ENCODE peak calls at places on chromosomes 11 and 22, in four cellular contexts. I is stomach, H is NCI-H774, L is BJ. V is an unnamed sample.

GRCh38 chr22:19554834-19555404 is 30.7 kb upstream of the CLDN5 start:
- DNase-seq in L (no peak), I (no peak), H (no peak), V (no peak)

GRCh38 chr11:86116386-86116726 is 47.5 kb upstream of the PICALM start:
- DNase-seq in I (no peak), L (no peak), H (no peak), V (no peak)

GRCh38 chr11:75946531-75947530 is 131.8 kb downstream of the UVRAG start:
- DNase-seq in H (no peak), L (no peak), I (no peak), V (peak; percentile 24)

GRCh38 chr22:31130873-31131272 is 8.1 kb downstream of the INPP5J start:
- DNase-seq in I (peak; percentile 65), L (no peak), H (no peak), V (no peak)

GRCh38 chr11:69274531-69275016 is 19.4 kb upstream of the MYEOV start:
- DNase-seq in I (peak; percentile 81), H (no peak), L (no peak), V (peak; percentile 96)

GRCh38 chr22:48268293-48268692 is 1505.8 kb downstream of the TBC1D22A start:
- DNase-seq in L (no peak), H (no peak), I (no peak), V (no peak)

GRCh38 chr11:32436751-32437405 is 1.5 kb upstream of the WT1 start:
- DNase-seq in I (no peak), L (no peak), H (no peak), V (no peak)

GRCh38 chr11:69113226-69113625 is 42.5 kb upstream of the SMIM38 start:
- DNase-seq in H (no peak), L (no peak), I (no peak), V (no peak)

GRCh38 chr22:20244744-20245576 is 23.2 kb downstream of the RTN4R start:
- DNase-seq in L (no peak), H (no peak), I (no peak), V (no peak)

GRCh38 chr11:61978703-61979661 is 11.5 kb upstream of the FTH1 start:
- DNase-seq in L (no peak), I (no peak), H (no peak), V (no peak)

GRCh38 chr11:34680918-34681554 is 60.1 kb downstream of the EHF start:
- DNase-seq in H (peak; percentile 50), L (peak; percentile 30), I (no peak), V (no peak)

V was measured in prostate gland.